ENCODE peak calls at places on chromosome 19, in four cellular contexts. M is activated CD4-positive, alpha-beta T cell treated with anti-CD3 and anti-CD28 coated beads, Interleukin-2, amount 50 U/mL, for 4 hours; F is hypothalamus; P is COR-L47. C is an unnamed sample.

GRCh38 chr19:3324405-3324856 is 42.0 kb upstream of the NFIC start:
- DNase-seq in M (peak), F (no peak), P (no peak), C (no peak)

GRCh38 chr19:39310558-39311311 is 9.9 kb downstream of the LRFN1 start:
- DNase-seq in M (no peak), F (peak), P (no peak), C (no peak)

GRCh38 chr19:5253403-5254110 is 87.1 kb downstream of the PTPRS start:
- DNase-seq in M (no peak), F (no peak), P (no peak), C (no peak)

GRCh38 chr19:35341565-35342225 is 6.0 kb upstream of the FFAR1 start:
- DNase-seq in M (no peak), F (no peak), P (no peak), C (no peak)

GRCh38 chr19:49125025-49125731 is 5.8 kb downstream of the PPFIA3 start:
- DNase-seq in M (no peak), F (no peak), P (no peak), C (no peak)

GRCh38 chr19:50514346-50515167 is 844 bp upstream of the ASPDH start:
- DNase-seq in M (no peak), F (peak), P (peak), C (peak)

GRCh38 chr19:1066251-1066747 is 668 bp upstream of the ARHGAP45 start:
- DNase-seq in M (no peak), F (no peak), P (no peak), C (no peak)

GRCh38 chr19:41811981-41812380 is 15.6 kb downstream of the CEACAM3 start:
- DNase-seq in M (no peak), F (no peak), P (no peak), C (no peak)

GRCh38 chr19:56086671-56087430 is 34.2 kb downstream of the ZNF787 start:
- DNase-seq in M (no peak), F (no peak), P (no peak), C (no peak)

GRCh38 chr19:38434549-38435051 is 1.1 kb downstream of the RYR1 start:
- DNase-seq in M (no peak), F (no peak), P (no peak), C (no peak)

GRCh38 chr19:48556163-48556562 is 4.2 kb downstream of the SULT2B1 start:
- DNase-seq in M (no peak), F (no peak), P (no peak), C (no peak)

GRCh38 chr19:44728178-44728577 is 20.3 kb upstream of the BCL3 start:
- DNase-seq in M (no peak), F (no peak), P (no peak), C (no peak)

GRCh38 chr19:44303305-44303704 is 1.5 kb downstream of the ZNF235 start:
- DNase-seq in M (no peak), F (no peak), P (no peak), C (no peak)

GRCh38 chr19:17311455-17312248 is 2.3 kb downstream of the DDA1 start:
- DNase-seq in M (no peak), F (no peak), P (no peak), C (no peak)

GRCh38 chr19:38483016-38483630 is 49.6 kb downstream of the RYR1 start:
- DNase-seq in M (no peak), F (no peak), P (no peak), C (no peak)

GRCh38 chr19:11087870-11088507 is 1.3 kb upstream of the LDLR start:
- DNase-seq in M (no peak), F (no peak), P (no peak), C (no peak)

GRCh38 chr19:30222993-30223865 is 149.0 kb upstream of the ZNF536 start:
- DNase-seq in M (no peak), F (no peak), P (no peak), C (no peak)